ENCODE peak calls at places on chromosome 1, in five cellular contexts. One of them, this sample, is unnamed.
A peak's percentile ranks its signal among the peaks of the same experiment; 100 is the strongest.

GRCh38 chr1:14296795-14297194 is 301.7 kb upstream of the KAZN start:
- DNase-seq in heart right ventricle: no peak
- DNase-seq in gastrocnemius medialis: no peak
- DNase-seq in HL-60: no peak
- DNase-seq in esophagus muscularis mucosa: peak; percentile 17
- DNase-seq in this sample: no peak

GRCh38 chr1:54887665-54888071 is 673 bp upstream of the DHCR24 start:
- DNase-seq in heart right ventricle: no peak
- DNase-seq in gastrocnemius medialis: peak; percentile 68
- DNase-seq in HL-60: peak; percentile 11
- DNase-seq in esophagus muscularis mucosa: no peak
- DNase-seq in this sample: peak; percentile 90

GRCh38 chr1:53587252-53587992 is 128.2 kb downstream of the DMRTB1 start:
- DNase-seq in heart right ventricle: no peak
- DNase-seq in gastrocnemius medialis: no peak
- DNase-seq in HL-60: no peak
- DNase-seq in esophagus muscularis mucosa: no peak
- DNase-seq in this sample: peak; percentile 7

GRCh38 chr1:75641325-75641724 is 30.4 kb upstream of the SLC44A5 start:
- DNase-seq in heart right ventricle: no peak
- DNase-seq in gastrocnemius medialis: no peak
- DNase-seq in HL-60: no peak
- DNase-seq in esophagus muscularis mucosa: no peak
- DNase-seq in this sample: no peak

GRCh38 chr1:177871633-177872562 is 98.0 kb downstream of the SEC16B start:
- DNase-seq in heart right ventricle: no peak
- DNase-seq in gastrocnemius medialis: no peak
- DNase-seq in HL-60: no peak
- DNase-seq in esophagus muscularis mucosa: peak; percentile 55
- DNase-seq in this sample: no peak

GRCh38 chr1:172382406-172382805 is 38.1 kb upstream of the C1orf105 start:
- DNase-seq in heart right ventricle: no peak
- DNase-seq in gastrocnemius medialis: no peak
- DNase-seq in HL-60: no peak
- DNase-seq in esophagus muscularis mucosa: no peak
- DNase-seq in this sample: no peak

GRCh38 chr1:115702993-115703392 is 61.2 kb downstream of the VANGL1 start:
- DNase-seq in heart right ventricle: no peak
- DNase-seq in gastrocnemius medialis: no peak
- DNase-seq in HL-60: no peak
- DNase-seq in esophagus muscularis mucosa: no peak
- DNase-seq in this sample: no peak

GRCh38 chr1:9689971-9690381 is 38.4 kb downstream of the PIK3CD start:
- DNase-seq in heart right ventricle: peak; percentile 28
- DNase-seq in gastrocnemius medialis: no peak
- DNase-seq in HL-60: no peak
- DNase-seq in esophagus muscularis mucosa: no peak
- DNase-seq in this sample: peak; percentile 62

GRCh38 chr1:107683683-107684082 is 281.3 kb downstream of the VAV3 start:
- DNase-seq in heart right ventricle: no peak
- DNase-seq in gastrocnemius medialis: no peak
- DNase-seq in HL-60: no peak
- DNase-seq in esophagus muscularis mucosa: no peak
- DNase-seq in this sample: no peak

GRCh38 chr1:43994794-43995790 is 3.7 kb downstream of the CCDC24 start:
- DNase-seq in heart right ventricle: no peak
- DNase-seq in gastrocnemius medialis: no peak
- DNase-seq in HL-60: no peak
- DNase-seq in esophagus muscularis mucosa: no peak
- DNase-seq in this sample: no peak

GRCh38 chr1:198741744-198742143 is 102.9 kb downstream of the PTPRC start:
- DNase-seq in heart right ventricle: no peak
- DNase-seq in gastrocnemius medialis: no peak
- DNase-seq in HL-60: no peak
- DNase-seq in esophagus muscularis mucosa: no peak
- DNase-seq in this sample: no peak

GRCh38 chr1:34984435-34985062 is 598 bp downstream of the TMEM35B start:
- DNase-seq in heart right ventricle: no peak
- DNase-seq in gastrocnemius medialis: peak; percentile 27
- DNase-seq in HL-60: peak; percentile 49
- DNase-seq in esophagus muscularis mucosa: no peak
- DNase-seq in this sample: peak; percentile 37

GRCh38 chr1:234331511-234331910 is 41.7 kb upstream of the COA6 start:
- DNase-seq in heart right ventricle: no peak
- DNase-seq in gastrocnemius medialis: no peak
- DNase-seq in HL-60: peak; percentile 82
- DNase-seq in esophagus muscularis mucosa: peak; percentile 74
- DNase-seq in this sample: no peak

GRCh38 chr1:115168026-115168425 is 78.7 kb upstream of the TSPAN2 start:
- DNase-seq in heart right ventricle: no peak
- DNase-seq in gastrocnemius medialis: no peak
- DNase-seq in HL-60: no peak
- DNase-seq in esophagus muscularis mucosa: no peak
- DNase-seq in this sample: no peak

DNA sequence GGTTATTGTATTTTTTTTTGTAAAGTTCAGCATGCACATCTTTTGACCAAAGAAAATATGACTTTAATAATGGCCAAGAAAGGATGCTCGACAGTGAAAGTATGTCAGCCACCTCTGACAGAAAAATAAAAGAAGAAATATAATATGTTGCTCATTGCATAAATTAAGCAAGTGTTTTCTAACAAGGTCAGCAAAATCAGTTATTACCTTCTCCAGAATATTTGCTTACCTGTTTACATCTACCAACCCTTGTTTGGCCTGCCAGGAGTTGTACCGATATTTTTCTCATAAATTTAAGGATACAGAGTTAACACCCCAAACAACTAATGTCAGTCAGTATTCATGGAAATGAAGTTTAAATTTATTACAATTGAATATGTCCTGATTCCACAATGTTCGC is 685.4 kb downstream of the PLA2G4A start:
- DNase-seq in heart right ventricle: no peak
- DNase-seq in gastrocnemius medialis: no peak
- DNase-seq in HL-60: no peak
- DNase-seq in esophagus muscularis mucosa: no peak
- DNase-seq in this sample: no peak
- H3K27ac ChIP-seq in heart right ventricle: no peak overlapping the region
- H3K27ac ChIP-seq in gastrocnemius medialis: no peak overlapping the region
- H3K27ac ChIP-seq in HL-60: no peak overlapping the region
- H3K27ac ChIP-seq in esophagus muscularis mucosa: no peak overlapping the region
- H3K27ac ChIP-seq in this sample: no peak overlapping the region

DNA sequence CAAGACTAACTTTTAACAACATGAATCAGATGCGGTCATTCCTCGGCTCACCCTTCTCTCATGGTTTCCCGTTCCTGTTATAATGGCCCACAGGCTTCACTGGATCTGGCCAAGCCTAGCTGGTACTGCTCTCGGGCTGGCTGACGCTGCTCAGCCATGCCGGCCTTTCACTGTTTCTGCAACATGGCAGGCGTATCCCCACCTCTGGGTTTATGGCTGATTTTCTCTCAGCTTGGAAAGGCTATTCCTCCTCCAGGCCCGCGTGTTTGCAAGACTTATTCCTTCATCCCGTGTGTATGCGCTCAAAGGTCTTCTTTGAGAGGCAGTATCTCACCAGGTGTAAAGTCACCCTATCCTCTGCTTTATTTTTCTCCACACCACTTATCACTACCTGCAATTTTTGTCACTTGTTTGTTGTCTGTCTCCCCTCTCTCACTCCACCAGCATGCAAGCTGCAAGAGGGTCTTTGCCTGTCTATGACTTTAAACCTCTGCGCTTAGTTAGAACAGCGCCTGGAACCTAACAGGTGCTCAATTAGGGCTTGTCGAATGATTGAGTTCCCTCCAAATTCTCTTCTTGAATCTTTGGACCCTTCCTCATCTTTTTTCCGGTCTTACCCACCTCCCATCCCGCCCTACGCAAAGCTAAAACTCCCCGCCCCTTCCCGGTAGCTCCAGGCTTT is 495 bp upstream of the RAP1A start:
- DNase-seq in heart right ventricle: no peak
- DNase-seq in gastrocnemius medialis: no peak
- DNase-seq in HL-60: no peak
- DNase-seq in esophagus muscularis mucosa: no peak
- DNase-seq in this sample: no peak
- H3K27ac ChIP-seq in heart right ventricle: peak overlapping the region; percentile 98
- H3K27ac ChIP-seq in gastrocnemius medialis: peak overlapping the region; percentile 94
- H3K27ac ChIP-seq in HL-60: peak overlapping the region; percentile 68
- H3K27ac ChIP-seq in esophagus muscularis mucosa: peak overlapping the region; percentile 95
- H3K27ac ChIP-seq in this sample: peak overlapping the region; percentile 61

GRCh38 chr1:119068427-119068826 is 72.0 kb downstream of the WARS2 start:
- DNase-seq in heart right ventricle: no peak
- DNase-seq in gastrocnemius medialis: no peak
- DNase-seq in HL-60: no peak
- DNase-seq in esophagus muscularis mucosa: no peak
- DNase-seq in this sample: no peak
- H3K27ac ChIP-seq in heart right ventricle: no peak overlapping the region
- H3K27ac ChIP-seq in gastrocnemius medialis: no peak overlapping the region
- H3K27ac ChIP-seq in HL-60: no peak overlapping the region
- H3K27ac ChIP-seq in esophagus muscularis mucosa: no peak overlapping the region
- H3K27ac ChIP-seq in this sample: no peak overlapping the region

GRCh38 chr1:154867841-154868610 is 2.1 kb downstream of the KCNN3 start:
- DNase-seq in heart right ventricle: no peak
- DNase-seq in gastrocnemius medialis: no peak
- DNase-seq in HL-60: no peak
- DNase-seq in esophagus muscularis mucosa: no peak
- DNase-seq in this sample: no peak
- H3K27ac ChIP-seq in heart right ventricle: no peak overlapping the region
- H3K27ac ChIP-seq in gastrocnemius medialis: peak overlapping the region; percentile 96
- H3K27ac ChIP-seq in HL-60: no peak overlapping the region
- H3K27ac ChIP-seq in esophagus muscularis mucosa: peak overlapping the region; percentile 29
- H3K27ac ChIP-seq in this sample: no peak overlapping the region

GRCh38 chr1:179038528-179039281 is 13.0 kb downstream of the FAM20B start:
- DNase-seq in heart right ventricle: no peak
- DNase-seq in gastrocnemius medialis: no peak
- DNase-seq in HL-60: no peak
- DNase-seq in esophagus muscularis mucosa: no peak
- DNase-seq in this sample: no peak

GRCh38 chr1:179036844-179037465 is 11.3 kb downstream of the FAM20B start:
- DNase-seq in heart right ventricle: no peak
- DNase-seq in gastrocnemius medialis: no peak
- DNase-seq in HL-60: no peak
- DNase-seq in esophagus muscularis mucosa: no peak
- DNase-seq in this sample: no peak

GRCh38 chr1:179031855-179032513 is 6.3 kb downstream of the FAM20B start:
- DNase-seq in heart right ventricle: no peak
- DNase-seq in gastrocnemius medialis: peak; percentile 55
- DNase-seq in HL-60: no peak
- DNase-seq in esophagus muscularis mucosa: no peak
- DNase-seq in this sample: no peak

GRCh38 chr1:179031284-179031683 is 5.6 kb downstream of the FAM20B start:
- DNase-seq in heart right ventricle: no peak
- DNase-seq in gastrocnemius medialis: no peak
- DNase-seq in HL-60: no peak
- DNase-seq in esophagus muscularis mucosa: no peak
- DNase-seq in this sample: no peak

GRCh38 chr1:179034720-179035119 is 9.0 kb downstream of the FAM20B start:
- DNase-seq in heart right ventricle: no peak
- DNase-seq in gastrocnemius medialis: no peak
- DNase-seq in HL-60: no peak
- DNase-seq in esophagus muscularis mucosa: no peak
- DNase-seq in this sample: no peak
- H3K27ac ChIP-seq in heart right ventricle: no peak overlapping the region
- H3K27ac ChIP-seq in gastrocnemius medialis: peak overlapping the region; percentile 76
- H3K27ac ChIP-seq in HL-60: no peak overlapping the region
- H3K27ac ChIP-seq in esophagus muscularis mucosa: peak overlapping the region; percentile 11
- H3K27ac ChIP-seq in this sample: no peak overlapping the region

GRCh38 chr1:24157921-24158481 is 15.1 kb upstream of the IL22RA1 start:
- DNase-seq in heart right ventricle: no peak
- DNase-seq in gastrocnemius medialis: no peak
- DNase-seq in HL-60: no peak
- DNase-seq in esophagus muscularis mucosa: no peak
- DNase-seq in this sample: no peak
- H3K27ac ChIP-seq in heart right ventricle: no peak overlapping the region
- H3K27ac ChIP-seq in gastrocnemius medialis: no peak overlapping the region
- H3K27ac ChIP-seq in HL-60: no peak overlapping the region
- H3K27ac ChIP-seq in esophagus muscularis mucosa: no peak overlapping the region
- H3K27ac ChIP-seq in this sample: no peak overlapping the region

DNA sequence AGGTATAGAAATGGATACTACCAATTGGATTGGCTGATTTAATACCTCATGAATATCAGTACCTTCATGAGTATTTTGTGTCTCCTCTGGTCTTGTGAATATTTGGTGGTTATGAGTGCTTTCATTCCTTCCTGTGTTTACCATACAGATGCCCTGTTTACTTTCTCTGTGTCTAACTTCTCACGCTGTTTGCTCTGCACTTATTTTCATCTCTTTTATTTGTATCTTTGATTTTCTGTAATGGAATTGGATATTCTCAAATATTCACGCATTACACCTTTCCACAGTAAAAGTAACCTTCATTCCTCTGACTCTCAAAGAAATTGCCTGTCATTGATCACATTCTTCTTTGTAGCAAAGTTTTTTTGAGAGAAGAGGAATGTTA is 16.8 kb downstream of the CNST start:
- DNase-seq in heart right ventricle: no peak
- DNase-seq in gastrocnemius medialis: no peak
- DNase-seq in HL-60: no peak
- DNase-seq in esophagus muscularis mucosa: no peak
- DNase-seq in this sample: no peak
- H3K27ac ChIP-seq in heart right ventricle: no peak overlapping the region
- H3K27ac ChIP-seq in gastrocnemius medialis: peak overlapping the region; percentile 80
- H3K27ac ChIP-seq in HL-60: no peak overlapping the region
- H3K27ac ChIP-seq in esophagus muscularis mucosa: peak overlapping the region; percentile 84
- H3K27ac ChIP-seq in this sample: peak overlapping the region; percentile 77

GRCh38 chr1:38990401-38990745 is 703 bp upstream of the AKIRIN1 start:
- DNase-seq in heart right ventricle: no peak
- DNase-seq in gastrocnemius medialis: no peak
- DNase-seq in HL-60: no peak
- DNase-seq in esophagus muscularis mucosa: no peak
- DNase-seq in this sample: no peak

GRCh38 chr1:38990746-38991637 is at the start of gene AKIRIN1:
- DNase-seq in heart right ventricle: peak; percentile 100
- DNase-seq in gastrocnemius medialis: peak; percentile 98
- DNase-seq in HL-60: peak; percentile 93
- DNase-seq in esophagus muscularis mucosa: peak; percentile 99
- DNase-seq in this sample: peak; percentile 99

GRCh38 chr1:38992450-38993111 is 1.5 kb downstream of the AKIRIN1 start:
- DNase-seq in heart right ventricle: no peak
- DNase-seq in gastrocnemius medialis: no peak
- DNase-seq in HL-60: no peak
- DNase-seq in esophagus muscularis mucosa: no peak
- DNase-seq in this sample: no peak

GRCh38 chr1:38991638-38992449 is 768 bp downstream of the AKIRIN1 start:
- DNase-seq in heart right ventricle: peak; percentile 28
- DNase-seq in gastrocnemius medialis: peak; percentile 22
- DNase-seq in HL-60: no peak
- DNase-seq in esophagus muscularis mucosa: no peak
- DNase-seq in this sample: peak; percentile 47

DNA sequence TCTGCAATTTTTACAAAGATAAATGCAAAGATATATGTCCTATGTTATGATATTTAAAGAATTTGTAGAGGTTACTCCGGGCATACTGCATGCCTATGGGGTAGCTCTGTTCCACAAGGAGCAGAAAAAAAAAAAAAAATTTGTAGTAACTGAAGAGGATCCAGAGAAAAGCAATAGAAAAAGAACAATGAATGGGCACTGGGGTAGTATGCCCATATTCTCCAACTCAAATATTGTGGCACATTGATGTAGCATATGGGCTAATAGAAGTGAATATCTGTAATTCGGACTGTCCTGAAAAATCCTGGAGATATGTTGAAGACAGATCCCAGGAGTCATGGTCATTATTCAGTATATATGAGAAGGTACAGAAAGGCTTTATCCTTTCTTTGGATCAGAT is 1.1 kb upstream of the AKIRIN1 start:
- DNase-seq in heart right ventricle: no peak
- DNase-seq in gastrocnemius medialis: no peak
- DNase-seq in HL-60: no peak
- DNase-seq in esophagus muscularis mucosa: no peak
- DNase-seq in this sample: no peak
- H3K27ac ChIP-seq in heart right ventricle: no peak overlapping the region
- H3K27ac ChIP-seq in gastrocnemius medialis: peak overlapping the region; percentile 91
- H3K27ac ChIP-seq in HL-60: peak overlapping the region; percentile 88
- H3K27ac ChIP-seq in esophagus muscularis mucosa: peak overlapping the region; percentile 96
- H3K27ac ChIP-seq in this sample: no peak overlapping the region